ENCODE peak calls at places on chromosomes 5 and 9, in four cellular contexts. G is substantia nigra, X is NCI-H2081, B is heart right ventricle. U is an unnamed sample.

GRCh38 chr9:90433398-90433890 is 209.2 kb downstream of the DIRAS2 start:
- DNase-seq in G (no peak), B (no peak), X (no peak), U (no peak)

GRCh38 chr5:58019614-58020013 is 440.3 kb downstream of the PLK2 start:
- DNase-seq in G (no peak), B (peak), X (no peak), U (no peak)

GRCh38 chr5:32076699-32077695 is 97.1 kb downstream of the GOLPH3 start:
- DNase-seq in B (peak), X (peak), G (peak), U (no peak)

GRCh38 chr9:127919253-127919815 is 2.5 kb upstream of the ST6GALNAC4 start:
- DNase-seq in B (peak), X (no peak), G (no peak), U (no peak)

GRCh38 chr9:123174887-123175518 is 93.4 kb downstream of the STRBP start:
- DNase-seq in B (no peak), X (no peak), G (no peak), U (no peak)

GRCh38 chr9:101574773-101575333 is 19.9 kb downstream of the PPP3R2 start:
- DNase-seq in X (no peak), G (no peak), B (no peak), U (no peak)

GRCh38 chr9:98378206-98379193 is 123.1 kb upstream of the TBC1D2 start:
- DNase-seq in G (no peak), B (no peak), X (no peak), U (no peak)

GRCh38 chr9:70901013-70901412 is 220.4 kb downstream of the TRPM3 start:
- DNase-seq in X (no peak), B (no peak), G (no peak), U (no peak)

GRCh38 chr5:157911568-157911967 is 52.6 kb upstream of the CLINT1 start:
- DNase-seq in B (no peak), G (no peak), X (no peak), U (no peak)

GRCh38 chr5:93572773-93573626 is 8.0 kb downstream of the NR2F1-AS1 start:
- DNase-seq in G (no peak), B (no peak), X (no peak), U (no peak)

GRCh38 chr9:26833792-26834191 is 58.8 kb downstream of the CAAP1 start:
- DNase-seq in B (no peak), G (no peak), X (peak), U (no peak)

GRCh38 chr5:4544049-4544675 is 596.0 kb upstream of the ADAMTS16 start:
- DNase-seq in X (no peak), G (no peak), B (no peak), U (no peak)

GRCh38 chr5:96661101-96661840 is 905 bp upstream of the CAST start:
- DNase-seq in B (peak), X (no peak), G (no peak), U (no peak)

GRCh38 chr9:21357479-21358290 is 7.0 kb upstream of the IFNA6 start:
- DNase-seq in X (no peak), G (no peak), B (no peak), U (no peak)

GRCh38 chr5:132204330-132204729 is 23.3 kb downstream of the P4HA2 start:
- DNase-seq in B (no peak), X (no peak), G (no peak), U (no peak)

GRCh38 chr5:93990504-93991085 is 249.2 kb upstream of the POU5F2 start:
- DNase-seq in X (no peak), B (no peak), G (no peak), U (no peak)

GRCh38 chr5:116492016-116492623 is 82.5 kb downstream of the SEMA6A start:
- DNase-seq in X (no peak), G (no peak), B (no peak), U (no peak)

GRCh38 chr5:115843444-115844130 is 1.9 kb downstream of the AP3S1 start:
- DNase-seq in X (no peak), G (no peak), B (peak), U (no peak)

GRCh38 chr5:130282044-130282443 is 377.8 kb downstream of the CHSY3 start:
- DNase-seq in G (no peak), X (no peak), B (peak), U (no peak)

GRCh38 chr5:128408622-128409021 is 129.4 kb downstream of the FBN2 start:
- DNase-seq in B (no peak), X (peak), G (no peak), U (no peak)

GRCh38 chr5:124847907-124848306 is 101.5 kb upstream of the ZNF608 start:
- DNase-seq in X (peak), G (no peak), B (no peak), U (no peak)

GRCh38 chr9:33932078-33932807 is 115.3 kb downstream of the UBE2R2 start:
- DNase-seq in X (no peak), G (no peak), B (no peak), U (no peak)

GRCh38 chr5:38853753-38854470 is 8.1 kb downstream of the OSMR start:
- DNase-seq in X (no peak), B (no peak), G (no peak), U (no peak)

GRCh38 chr9:21994996-21995651 is 533 bp downstream of the CDKN2B-AS1 start:
- DNase-seq in G (peak), X (peak), B (peak), U (peak)

GRCh38 chr5:64635056-64635686 is 55.1 kb upstream of the SHISAL2B start:
- DNase-seq in B (no peak), G (no peak), X (peak), U (no peak)

GRCh38 chr9:92715488-92716231 is 45.7 kb upstream of the IPPK start:
- DNase-seq in X (no peak), G (no peak), B (peak), U (no peak)

GRCh38 chr5:177333420-177334154 is 17.9 kb downstream of the LMAN2 start:
- DNase-seq in G (no peak), B (no peak), X (no peak), U (no peak)

GRCh38 chr5:55030676-55031445 is 6.8 kb downstream of the GZMK start:
- DNase-seq in X (no peak), B (no peak), G (no peak), U (no peak)

GRCh38 chr9:73151653-73152382 is at the start of gene ANXA1:
- DNase-seq in G (no peak), X (no peak), B (peak), U (no peak)

GRCh38 chr9:101931756-101932155 is 193.3 kb upstream of the GRIN3A start:
- DNase-seq in B (no peak), G (no peak), X (no peak), U (no peak)

GRCh38 chr5:147410496-147411395 is 99.1 kb downstream of the DPYSL3 start:
- DNase-seq in B (peak), X (no peak), G (no peak), U (no peak)

GRCh38 chr5:4551034-4551433 is 589.1 kb upstream of the ADAMTS16 start:
- DNase-seq in X (no peak), G (no peak), B (no peak), U (no peak)

U was measured in anterior cingulate cortex.